ENCODE peak calls at places on chromosome 21, in ten cellular contexts. I, D, H, K, S, Y, P, X, Z and W are unnamed samples.

GRCh38 chr21:45539046-45539795 is 3.0 kb downstream of the SLC19A1 start:
- DNase-seq in P (no peak), D (no peak), Y (peak), Z (no peak), I (no peak), X (no peak), K (no peak), H (peak), S (no peak), W (no peak)

GRCh38 chr21:40765771-40766170 is 81.2 kb downstream of the DSCAM start:
- DNase-seq in P (no peak), Z (no peak), I (no peak), X (no peak), K (no peak), Y (no peak), H (no peak), D (no peak), S (no peak), W (no peak)

GRCh38 chr21:34867785-34868184 is 181.3 kb downstream of the RUNX1 start:
- DNase-seq in H (no peak), I (no peak), S (no peak), Y (no peak), K (no peak), Z (no peak), X (no peak), D (no peak), P (no peak), W (no peak)

GRCh38 chr21:35026617-35027557 is 22.2 kb downstream of the RUNX1 start:
- DNase-seq in P (no peak), S (no peak), Y (peak), X (peak), Z (peak), D (no peak), I (peak), H (no peak), K (peak), W (peak)

GRCh38 chr21:44399151-44399954 is 45.9 kb downstream of the TRPM2 start:
- DNase-seq in S (no peak), X (no peak), P (no peak), D (no peak), Y (no peak), H (no peak), K (no peak), I (no peak), Z (no peak), W (no peak)

GRCh38 chr21:33587792-33588484 is 546 bp downstream of the DONSON start:
- DNase-seq in D (peak), Z (peak), I (no peak), H (no peak), X (peak), K (peak), Y (peak), S (peak), P (no peak), W (no peak)

GRCh38 chr21:46416551-46416950 is 42.1 kb upstream of the DIP2A start:
- DNase-seq in S (no peak), H (no peak), D (no peak), P (no peak), K (no peak), Y (no peak), X (no peak), Z (no peak), I (no peak), W (no peak)

GRCh38 chr21:32132911-32133310 is 145.9 kb downstream of the MIS18A start:
- DNase-seq in D (no peak), P (no peak), X (no peak), Z (no peak), K (no peak), I (no peak), H (no peak), Y (no peak), S (no peak), W (no peak)

GRCh38 chr21:41068411-41069304 is 99.3 kb upstream of the BACE2 start:
- DNase-seq in D (peak), Z (peak), X (peak), I (peak), H (peak), S (peak), P (no peak), Y (peak), K (peak), W (peak)

GRCh38 chr21:18801468-18801867 is 397.9 kb upstream of the TMPRSS15 start:
- DNase-seq in X (peak), S (no peak), I (no peak), H (no peak), D (peak), K (no peak), Y (no peak), P (no peak), Z (no peak), W (no peak)

GRCh38 chr21:16194851-16195251 is 465.1 kb downstream of the USP25 start:
- DNase-seq in I (no peak), X (peak), H (no peak), K (no peak), S (no peak), Y (no peak), P (no peak), Z (peak), D (no peak), W (no peak)

GRCh38 chr21:32456497-32456918 is 44.0 kb downstream of the EVA1C start:
- DNase-seq in S (no peak), I (no peak), Y (no peak), X (peak), H (no peak), K (no peak), D (no peak), P (no peak), Z (peak), W (no peak)

GRCh38 chr21:34116569-34116968 is 43.2 kb downstream of the MRPS6 start:
- DNase-seq in X (no peak), I (no peak), H (no peak), D (no peak), Y (no peak), K (no peak), Z (no peak), P (no peak), S (no peak), W (no peak)

GRCh38 chr21:26127918-26128317 is 42.7 kb downstream of the APP start:
- DNase-seq in S (no peak), Y (no peak), X (peak), Z (peak), D (no peak), H (no peak), P (no peak), K (no peak), I (no peak), W (no peak)

GRCh38 chr21:44087426-44088400 is 19.5 kb upstream of the PWP2 start:
- DNase-seq in Y (no peak), Z (no peak), X (no peak), P (no peak), D (no peak), S (no peak), H (no peak), I (no peak), K (no peak), W (no peak)

GRCh38 chr21:15848632-15849031 is 118.8 kb downstream of the USP25 start:
- DNase-seq in Z (peak), I (no peak), P (no peak), H (no peak), X (no peak), Y (no peak), S (no peak), D (no peak), K (no peak), W (no peak)

GRCh38 chr21:18810136-18810535 is 406.6 kb upstream of the TMPRSS15 start:
- DNase-seq in P (no peak), S (no peak), Z (no peak), X (no peak), H (no peak), K (no peak), D (no peak), Y (no peak), I (no peak), W (no peak)

GRCh38 chr21:29177800-29178199 is 47.4 kb downstream of the MAP3K7CL start:
- DNase-seq in X (no peak), Z (no peak), P (no peak), D (no peak), H (no peak), S (no peak), Y (no peak), K (no peak), I (no peak), W (no peak)

GRCh38 chr21:45508607-45509565 is 33.4 kb downstream of the SLC19A1 start:
- DNase-seq in I (no peak), K (no peak), P (no peak), D (no peak), Y (no peak), S (no peak), X (no peak), Z (no peak), H (no peak), W (no peak)

GRCh38 chr21:24395320-24395933 is 1211.9 kb downstream of the MRPL39 start:
- DNase-seq in I (no peak), P (no peak), H (no peak), D (no peak), Y (peak), X (no peak), K (no peak), Z (no peak), S (no peak), W (no peak)

GRCh38 chr21:45880097-45881068 is 101.2 kb upstream of the COL6A1 start:
- DNase-seq in K (peak), Y (no peak), P (peak), X (peak), S (peak), Z (peak), D (peak), I (peak), H (no peak), W (peak)

GRCh38 chr21:29613021-29613420 is 314.3 kb downstream of the BACH1 start:
- DNase-seq in H (no peak), X (no peak), Y (no peak), Z (no peak), I (no peak), S (no peak), D (no peak), P (no peak), K (no peak), W (no peak)

GRCh38 chr21:37463083-37463780 is 96.7 kb downstream of the DYRK1A start:
- DNase-seq in Z (peak), H (no peak), D (peak), P (no peak), S (no peak), X (peak), Y (no peak), I (no peak), K (no peak), W (no peak)

GRCh38 chr21:16195896-16196443 is 466.2 kb downstream of the USP25 start:
- DNase-seq in Z (peak), P (no peak), K (no peak), S (no peak), I (no peak), H (no peak), Y (no peak), X (peak), D (no peak), W (no peak)

GRCh38 chr21:32283001-32283400 is 4.2 kb upstream of the MIS18A start:
- DNase-seq in P (no peak), K (no peak), D (no peak), X (no peak), H (no peak), Z (no peak), Y (no peak), I (no peak), S (no peak), W (no peak)

GRCh38 chr21:34534522-34534921 is 22.5 kb upstream of the KCNE1 start:
- DNase-seq in S (no peak), H (no peak), Z (no peak), I (no peak), P (no peak), D (no peak), X (peak), K (no peak), Y (no peak), W (no peak)

GRCh38 chr21:41712201-41712600 is 54.7 kb downstream of the RIPK4 start:
- DNase-seq in Y (no peak), H (no peak), I (no peak), P (no peak), D (no peak), S (peak), Z (no peak), K (no peak), X (no peak), W (no peak)

GRCh38 chr21:41847066-41847804 is 31.9 kb downstream of the PRDM15 start:
- DNase-seq in S (no peak), H (no peak), K (no peak), Z (peak), P (peak), X (peak), I (no peak), D (no peak), Y (no peak), W (no peak)

GRCh38 chr21:31078796-31079195 is 40.5 kb upstream of the KRTAP19-8 start:
- DNase-seq in S (no peak), D (no peak), X (peak), H (no peak), Z (no peak), I (no peak), P (no peak), K (no peak), Y (no peak), W (no peak)

GRCh38 chr21:36657999-36658398 is 40.9 kb upstream of the SIM2 start:
- DNase-seq in I (no peak), Z (no peak), D (no peak), H (no peak), K (no peak), S (no peak), P (no peak), X (no peak), Y (no peak), W (no peak)

GRCh38 chr21:29114765-29115164 is 15.7 kb upstream of the MAP3K7CL start:
- DNase-seq in P (peak), D (peak), Z (peak), I (no peak), K (no peak), X (peak), S (no peak), H (no peak), Y (no peak), W (no peak)

GRCh38 chr21:44043613-44044012 is 31.5 kb downstream of the TRAPPC10 start:
- DNase-seq in Z (no peak), S (no peak), I (no peak), H (no peak), K (no peak), Y (no peak), X (no peak), P (no peak), D (no peak), W (no peak)

GRCh38 chr21:33374080-33374873 is 28.9 kb upstream of the IFNGR2 start:
- DNase-seq in Z (peak), K (peak), X (peak), Y (peak), D (peak), H (no peak), S (no peak), I (peak), P (peak), W (peak)

GRCh38 chr21:16037386-16037785 is 307.6 kb downstream of the USP25 start:
- DNase-seq in I (no peak), X (peak), P (no peak), H (no peak), D (no peak), K (no peak), Z (peak), Y (no peak), S (no peak), W (no peak)

GRCh38 chr21:44681861-44682579 is at the start of gene KRTAP12-1:
- DNase-seq in Y (no peak), K (no peak), D (no peak), Z (no peak), I (no peak), X (no peak), H (no peak), S (no peak), P (no peak), W (no peak)

GRCh38 chr21:15671188-15671587 is 58.6 kb upstream of the USP25 start:
- DNase-seq in Z (no peak), S (no peak), H (no peak), D (no peak), Y (no peak), P (no peak), K (no peak), X (no peak), I (no peak), W (no peak)